ENCODE peak calls at places on chromosome 7, in four cellular contexts. G is stimulated activated naive CD8-positive, alpha-beta T cell treated with anti-CD3 and anti-CD28 coated beads, Interleukin-15, amount 100 ng/mL, for 72 hours; K is HuH-7.5; W is memory B cell. D is an unnamed sample.

GRCh38 chr7:119959811-119960210 is 313.2 kb upstream of the KCND2 start:
- DNase-seq in W (no peak), G (no peak), K (no peak), D (no peak)

GRCh38 chr7:127819975-127820778 is 168.2 kb downstream of the SND1 start:
- DNase-seq in G (no peak), W (no peak), K (no peak), D (no peak)

GRCh38 chr7:44944821-44945220 is 34.0 kb downstream of the MYO1G start:
- DNase-seq in W (no peak), K (no peak), G (no peak), D (no peak)

GRCh38 chr7:152574892-152575511 is 100.9 kb downstream of the XRCC2 start:
- DNase-seq in W (no peak), K (no peak), G (no peak), D (no peak)

GRCh38 chr7:12770227-12770975 is 83.0 kb downstream of the ARL4A start:
- DNase-seq in W (no peak), G (no peak), K (peak), D (no peak)

GRCh38 chr7:108503112-108504026 is 22.6 kb downstream of the PNPLA8 start:
- DNase-seq in G (no peak), K (no peak), W (peak), D (no peak)

GRCh38 chr7:148286150-148286549 is 304.4 kb upstream of the C7orf33 start:
- DNase-seq in G (no peak), K (peak), W (no peak), D (no peak)

GRCh38 chr7:1758859-1759521 is 88.9 kb downstream of the ELFN1 start:
- DNase-seq in K (no peak), W (no peak), G (no peak), D (no peak)

GRCh38 chr7:83655951-83656556 is 7.1 kb upstream of the SEMA3E start:
- DNase-seq in W (no peak), G (no peak), K (no peak), D (no peak)

GRCh38 chr7:42883950-42884349 is 27.9 kb downstream of the C7orf25 start:
- DNase-seq in K (no peak), G (no peak), W (no peak), D (no peak)

GRCh38 chr7:14579971-14580370 is 322.6 kb downstream of the DGKB start:
- DNase-seq in W (no peak), K (no peak), G (no peak), D (no peak)

GRCh38 chr7:105643384-105643783 is 62.1 kb upstream of the EFCAB10 start:
- DNase-seq in G (no peak), K (no peak), W (no peak), D (no peak)

GRCh38 chr7:155953781-155954549 is 141.7 kb upstream of the SHH start:
- DNase-seq in K (peak), W (no peak), G (no peak), D (no peak)

GRCh38 chr7:36115448-36116321 is 37.4 kb upstream of the EEPD1 start:
- DNase-seq in K (no peak), G (peak), W (no peak), D (peak)

GRCh38 chr7:91348686-91349085 is 84.5 kb downstream of the FZD1 start:
- DNase-seq in G (no peak), W (no peak), K (no peak), D (no peak)